ENCODE peak calls at places on chromosomes 3 and 15, in five cellular contexts. H is GM12878, F is H1, E is K562, G is HepG2. P is an unnamed sample.
A peak's percentile ranks its signal among the peaks of the same experiment; 100 is the strongest.

GRCh38 chr3:69390771-69391170 is 4.9 kb upstream of the FRMD4B start:
- DNase-seq in G (no peak), E (no peak), F (no peak), H (no peak), P (no peak)

GRCh38 chr3:27483117-27484001 is 825 bp downstream of the SLC4A7 start:
- DNase-seq in F (no peak), E (peak; percentile 29), G (peak; percentile 35), H (peak; percentile 32), P (no peak)

GRCh38 chr3:128473180-128473519 is 6.5 kb upstream of the DNAJB8 start:
- DNase-seq in G (no peak), E (no peak), H (no peak), F (no peak), P (no peak)

GRCh38 chr15:91521996-91522395 is 331.5 kb upstream of the SLCO3A1 start:
- DNase-seq in H (no peak), G (no peak), E (no peak), F (no peak), P (no peak)

GRCh38 chr3:66463054-66463631 is 37.7 kb downstream of the LRIG1 start:
- DNase-seq in G (peak; percentile 82), H (no peak), E (no peak), F (no peak), P (no peak)

GRCh38 chr15:88257311-88257901 is 867 bp upstream of the NTRK3 start:
- DNase-seq in H (no peak), F (no peak), E (no peak), G (no peak), P (no peak)

GRCh38 chr3:160757624-160758106 is 1.6 kb downstream of the PPM1L start:
- DNase-seq in F (no peak), G (no peak), H (no peak), E (no peak), P (no peak)

GRCh38 chr3:10380906-10381795 is 60.2 kb upstream of the SEC13 start:
- DNase-seq in G (no peak), H (no peak), F (no peak), E (no peak), P (no peak)

GRCh38 chr3:106176734-106177133 is 307.9 kb upstream of the CBLB start:
- DNase-seq in H (peak; percentile 88), E (no peak), F (no peak), G (no peak), P (no peak)

GRCh38 chr3:53104762-53105161 is 25.5 kb downstream of the RFT1 start:
- DNase-seq in F (no peak), H (no peak), E (no peak), G (no peak), P (no peak)

GRCh38 chr3:24521306-24522154 is 26.9 kb upstream of the THRB start:
- DNase-seq in E (peak; percentile 69), F (no peak), G (peak; percentile 36), H (no peak), P (no peak)

GRCh38 chr3:174170248-174170647 is 688.9 kb upstream of the NAALADL2 start:
- DNase-seq in G (no peak), F (no peak), H (no peak), E (no peak), P (no peak)

DNA sequence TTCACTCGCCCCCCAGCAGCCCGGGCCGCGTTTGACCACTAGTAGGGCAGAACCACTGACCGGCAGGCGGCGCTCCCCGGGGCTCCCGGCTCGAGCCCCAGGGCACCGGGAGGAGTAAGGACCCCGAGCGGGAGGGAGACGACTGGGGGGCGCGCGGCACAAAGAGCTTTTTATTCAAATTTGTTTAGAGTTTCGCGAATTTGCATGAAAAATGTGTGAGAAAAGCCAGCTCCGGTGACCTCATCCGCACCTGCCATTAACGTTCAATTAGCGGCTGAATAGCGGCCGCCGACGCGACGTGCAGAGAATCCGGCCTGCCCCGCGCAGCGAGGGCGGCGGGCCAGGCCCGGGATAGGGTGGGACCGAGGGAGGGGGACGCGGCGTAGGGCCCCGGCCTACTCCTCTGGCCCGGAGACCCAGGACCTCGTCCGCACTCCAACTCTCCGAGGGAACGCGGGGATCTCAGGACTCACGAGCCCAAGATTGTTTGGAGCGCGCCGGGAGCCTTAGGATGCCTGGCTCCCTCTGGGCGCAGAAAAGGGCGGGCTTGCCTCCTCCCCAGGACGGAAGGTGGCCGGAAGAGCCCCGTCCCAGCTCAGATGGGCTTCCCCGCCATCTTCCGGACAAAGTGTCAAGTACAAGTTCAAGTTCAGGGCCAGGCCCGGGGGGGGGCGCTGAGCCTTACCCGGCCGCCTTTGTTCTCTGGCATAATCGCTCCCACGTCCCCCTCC is 64.9 kb upstream of the POLG start:
- DNase-seq in G (no peak), E (peak; percentile 79), H (no peak), F (no peak), P (no peak)
- TF ChIP-seq EZH2 in G (no peak), E (no peak), H (no peak), F (peak; percentile 45), P (no peak)

DNA sequence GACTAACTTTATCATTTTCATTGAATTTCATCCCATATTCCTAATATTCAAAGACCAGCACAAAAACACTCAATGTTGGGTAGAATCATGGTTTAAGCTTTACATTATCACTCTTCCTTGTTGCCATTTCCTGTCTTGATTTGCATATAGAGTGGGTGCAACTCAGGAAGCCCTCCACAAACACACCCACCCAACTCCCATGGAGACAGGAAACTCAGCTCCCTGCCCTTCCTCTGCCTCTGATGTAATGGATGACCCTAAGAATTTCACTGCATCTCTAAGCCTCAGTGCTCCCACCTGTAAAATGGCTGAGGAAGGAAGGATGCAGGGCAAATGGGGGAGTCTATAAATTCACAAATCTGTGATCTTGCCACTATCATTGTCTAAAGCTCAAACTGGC is 98.1 kb upstream of the BFSP2 start:
- DNase-seq in H (no peak), G (no peak), F (no peak), E (no peak), P (no peak)
- TF ChIP-seq ZNF274 in H (no peak), G (no peak), F (no peak), E (no peak), P (no peak)

DNA sequence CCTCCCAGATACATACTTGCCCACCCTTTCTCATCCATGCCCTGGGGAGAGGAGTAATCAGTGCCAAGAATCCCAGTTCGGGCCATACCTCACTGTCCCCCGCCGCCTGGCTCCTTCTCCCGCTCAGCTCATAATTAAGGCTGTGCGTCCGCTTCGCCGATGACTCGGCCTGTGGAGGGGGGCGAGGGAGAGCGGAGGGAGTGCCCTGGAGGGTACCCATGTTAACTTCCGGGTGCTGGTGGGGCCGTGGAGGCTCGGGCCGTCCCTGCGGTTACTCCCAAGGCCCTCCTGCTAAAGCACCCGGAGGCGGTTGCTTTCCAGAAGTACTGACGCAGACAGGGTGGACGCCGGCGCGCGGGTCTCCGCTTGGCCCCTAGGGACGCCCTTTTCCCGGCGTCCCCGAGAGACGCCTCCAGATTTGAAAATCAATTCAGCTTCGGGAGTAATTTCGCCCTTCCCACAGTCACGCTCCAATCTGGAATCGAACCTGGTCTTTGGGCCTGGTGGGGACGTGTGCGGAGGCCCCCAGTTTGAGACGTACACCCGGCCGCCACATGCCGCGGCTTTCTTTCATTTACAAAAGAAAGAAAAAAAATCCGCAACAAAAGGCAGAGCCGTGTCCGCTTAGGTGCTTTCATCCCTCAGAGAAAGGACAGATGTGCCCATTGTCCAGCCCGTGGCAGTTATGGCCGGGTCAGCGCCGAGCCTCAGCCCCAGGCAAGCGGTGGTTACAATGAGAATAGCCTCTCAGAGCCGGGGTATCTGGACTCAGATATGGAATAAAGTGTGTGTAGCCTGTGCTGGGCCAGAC is 1.0 kb upstream of the ONECUT1 start:
- DNase-seq in F (no peak), H (no peak), E (no peak), G (no peak), P (no peak)
- TF ChIP-seq POLR2A in F (no peak), H (no peak), E (no peak), G (no peak), P (no peak)

DNA sequence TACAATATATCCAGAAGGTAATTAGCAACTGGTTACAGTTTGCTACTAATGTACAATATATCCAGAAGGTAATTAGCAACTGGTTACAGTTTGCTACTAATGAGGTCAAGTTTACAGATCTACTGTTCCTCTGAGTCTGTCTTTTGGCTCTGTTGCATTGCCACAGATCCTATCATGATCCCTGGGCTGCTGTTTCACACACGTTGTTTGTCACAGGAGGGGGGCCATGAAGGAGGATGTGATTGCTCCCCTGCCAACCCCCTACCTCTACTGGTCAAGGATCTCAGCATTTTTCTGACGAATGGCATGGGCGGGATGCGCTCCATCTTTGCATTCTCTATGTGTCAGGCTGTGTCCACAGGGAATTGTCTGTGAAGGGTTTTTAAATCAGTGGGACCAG is 91.8 kb downstream of the CHL1 start:
- DNase-seq in F (no peak), E (no peak), H (no peak), G (no peak), P (no peak)
- TF ChIP-seq EZH2 in F (no peak), E (no peak), H (no peak), G (no peak), P (no peak)

GRCh38 chr15:101692799-101693198 is 31.5 kb downstream of the TARS3 start:
- DNase-seq in G (no peak), H (no peak), E (no peak), F (no peak), P (no peak)

GRCh38 chr15:101684384-101684783 is 32.2 kb upstream of the TM2D3 start:
- DNase-seq in E (no peak), G (no peak), F (no peak), H (no peak), P (no peak)

GRCh38 chr15:101694261-101694660 is 30.0 kb downstream of the TARS3 start:
- DNase-seq in G (no peak), F (no peak), H (no peak), E (peak; percentile 24), P (no peak)

GRCh38 chr15:101684877-101685276 is 32.7 kb upstream of the TM2D3 start:
- DNase-seq in F (no peak), E (no peak), G (no peak), H (no peak), P (no peak)

GRCh38 chr15:101689901-101690300 is 34.4 kb downstream of the TARS3 start:
- DNase-seq in E (no peak), F (no peak), G (no peak), H (no peak), P (no peak)
- TF ChIP-seq ZNF274 in E (no peak), F (no peak), G (no peak), H (no peak), P (no peak)

GRCh38 chr3:155193868-155194267 is 99.6 kb downstream of the STRIT1 start:
- DNase-seq in H (no peak), F (no peak), E (no peak), G (no peak), P (no peak)
- TF ChIP-seq POLR2A in H (no peak), F (no peak), E (no peak), G (no peak), P (no peak)

DNA sequence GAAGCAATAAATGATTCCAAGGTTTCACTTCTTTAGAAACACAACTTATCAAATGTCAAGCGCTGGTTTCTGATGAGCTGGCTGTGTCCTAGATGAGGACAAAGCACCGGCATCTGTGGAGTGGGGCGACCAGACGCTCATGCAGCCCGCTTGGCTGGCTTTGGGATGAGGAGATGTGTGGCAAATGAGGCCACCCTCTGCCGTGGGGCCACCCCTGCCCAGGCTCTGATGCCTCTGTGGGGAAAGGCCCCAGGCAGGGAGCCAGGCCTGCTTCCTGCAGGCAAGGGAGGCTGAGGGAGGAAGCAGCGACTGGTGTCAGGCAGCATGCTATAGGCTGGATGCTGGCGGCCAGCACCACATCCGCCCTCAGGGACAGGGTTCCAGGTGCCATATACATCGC is 102.9 kb downstream of the HERC2 start:
- DNase-seq in E (no peak), H (no peak), G (no peak), F (no peak), P (no peak)
- TF ChIP-seq EZH2 in E (no peak), H (no peak), G (no peak), F (no peak), P (no peak)

GRCh38 chr15:38251726-38252480 is 733 bp upstream of the SPRED1 start:
- DNase-seq in G (peak; percentile 91), H (peak; percentile 55), F (peak; percentile 91), E (peak; percentile 94), P (peak; percentile 96)
- TF ChIP-seq ZNF274 in G (no peak), H (no peak), F (no peak), E (no peak), P (no peak)

P was measured in HCT116.